ENCODE peak calls at places on chromosomes 7 and 10, in eight cellular contexts. B is cardiac muscle cell, T is spleen, E is choroid plexus epithelial cell, U is AG10803, W is foreskin fibroblast, V is mammary epithelial cell, O is lung. Z is an unnamed sample.

GRCh38 chr10:26890956-26891355 is 30.2 kb upstream of the ABI1 start:
- DNase-seq in U (peak; percentile 74), O (peak; percentile 36), E (peak; percentile 89), T (no peak), B (peak; percentile 73), V (peak; percentile 57), W (peak; percentile 46), Z (peak; percentile 69)

GRCh38 chr7:143882611-143883078 is 19.3 kb downstream of the TCAF1 start:
- DNase-seq in E (peak; percentile 63), U (peak; percentile 48), W (peak; percentile 56), V (peak; percentile 6), B (peak; percentile 85), O (peak; percentile 37), T (peak; percentile 79), Z (no peak)

GRCh38 chr7:119711104-119711503 is 561.9 kb upstream of the KCND2 start:
- DNase-seq in B (no peak), T (no peak), U (no peak), O (no peak), E (peak; percentile 13), W (no peak), V (no peak), Z (no peak)

GRCh38 chr7:149496642-149497391 is 792 bp downstream of the ZNF746 start:
- DNase-seq in U (peak; percentile 44), O (peak; percentile 48), E (peak; percentile 33), T (peak; percentile 94), W (peak; percentile 22), B (peak; percentile 47), V (peak; percentile 31), Z (no peak)

GRCh38 chr10:99850041-99850766 is 67.8 kb downstream of the ABCC2 start:
- DNase-seq in O (no peak), B (no peak), T (no peak), U (no peak), E (no peak), W (no peak), V (no peak), Z (no peak)

GRCh38 chr7:140289804-140290203 is 108.5 kb downstream of the SLC37A3 start:
- DNase-seq in B (no peak), W (no peak), U (no peak), T (no peak), O (no peak), V (no peak), E (no peak), Z (no peak)

GRCh38 chr7:87818336-87818735 is 57.8 kb downstream of the SLC25A40 start:
- DNase-seq in T (no peak), O (no peak), E (no peak), U (no peak), B (no peak), W (no peak), V (no peak), Z (no peak)

GRCh38 chr10:126061526-126061925 is 165.2 kb downstream of the FANK1 start:
- DNase-seq in W (no peak), T (no peak), V (no peak), E (no peak), B (no peak), U (peak; percentile 25), O (no peak), Z (no peak)

GRCh38 chr10:30691601-30692015 is 62.1 kb upstream of the LYZL2 start:
- DNase-seq in O (no peak), B (no peak), T (no peak), V (no peak), W (peak; percentile 79), E (no peak), U (peak; percentile 95), Z (peak; percentile 91)

GRCh38 chr7:39709768-39710291 is 86.5 kb downstream of the RALA start:
- DNase-seq in B (peak; percentile 47), T (no peak), W (peak; percentile 70), E (peak; percentile 81), U (peak; percentile 92), V (no peak), O (no peak), Z (no peak)

GRCh38 chr10:43370671-43371215 is 693 bp upstream of the FXYD4 start:
- DNase-seq in W (no peak), O (no peak), T (peak; percentile 59), E (no peak), B (no peak), V (no peak), U (no peak), Z (no peak)

GRCh38 chr10:20013991-20014750 is 197.9 kb downstream of the PLXDC2 start:
- DNase-seq in B (no peak), U (no peak), V (no peak), E (no peak), T (no peak), W (no peak), O (no peak), Z (no peak)

GRCh38 chr10:52864459-52865106 is 92.0 kb upstream of the MBL2 start:
- DNase-seq in T (peak; percentile 67), E (peak; percentile 100), V (peak; percentile 98), W (peak; percentile 31), O (no peak), U (peak; percentile 81), B (no peak), Z (peak; percentile 56)

GRCh38 chr7:148289630-148290029 is 300.9 kb upstream of the C7orf33 start:
- DNase-seq in V (peak; percentile 21), U (no peak), T (no peak), O (no peak), E (no peak), B (no peak), W (no peak), Z (no peak)

GRCh38 chr10:119401671-119402395 is 140.7 kb downstream of the RGS10 start:
- DNase-seq in V (peak; percentile 77), E (peak; percentile 95), B (no peak), T (no peak), W (peak; percentile 100), U (peak; percentile 99), O (peak; percentile 36), Z (peak; percentile 97)

GRCh38 chr10:60652628-60653027 is 125.7 kb upstream of the CDK1 start:
- DNase-seq in W (no peak), B (no peak), T (no peak), E (no peak), O (no peak), V (no peak), U (no peak), Z (no peak)

GRCh38 chr7:69067397-69067796 is 530.9 kb upstream of the AUTS2 start:
- DNase-seq in V (no peak), U (peak; percentile 9), B (peak; percentile 47), W (no peak), O (no peak), T (no peak), E (peak; percentile 52), Z (no peak)

GRCh38 chr7:75989084-75989725 is 5.2 kb downstream of the TMEM120A start:
- DNase-seq in B (peak; percentile 83), E (no peak), W (no peak), U (no peak), O (no peak), T (peak; percentile 82), V (no peak), Z (no peak)

GRCh38 chr10:89367529-89367928 is 10.3 kb upstream of the IFIT1B start:
- DNase-seq in W (no peak), U (no peak), T (no peak), B (no peak), O (no peak), E (peak; percentile 26), V (no peak), Z (no peak)

GRCh38 chr10:128318868-128319267 is 192.6 kb upstream of the MKI67 start:
- DNase-seq in E (no peak), O (no peak), W (no peak), U (no peak), T (no peak), V (no peak), B (no peak), Z (no peak)

GRCh38 chr10:102396751-102397151 is 1.2 kb downstream of the NFKB2 start:
- DNase-seq in U (no peak), E (no peak), B (no peak), V (no peak), W (no peak), O (no peak), T (no peak), Z (no peak)
- TF ChIP-seq CTCF in U (no peak), E (no peak), B (no peak), V (no peak), W (no peak), O (no peak), T (no peak), Z (no peak)

GRCh38 chr10:71211759-71212248 is 566 bp upstream of the UNC5B start:
- DNase-seq in B (no peak), U (no peak), T (no peak), W (no peak), E (no peak), O (no peak), V (no peak), Z (no peak)
- H3K4me3 ChIP-seq in B (peak overlapping the region; percentile 96), U (peak overlapping the region; percentile 61), T (no peak overlapping the region), W (peak overlapping the region; percentile 63), E (peak overlapping the region; percentile 68), O (no peak overlapping the region), V (peak overlapping the region; percentile 70), Z (peak overlapping the region; percentile 95)

GRCh38 chr10:98134431-98135221 is at the start of gene R3HCC1L:
- DNase-seq in W (peak; percentile 83), V (peak; percentile 88), T (peak; percentile 97), B (peak; percentile 92), U (peak; percentile 83), O (peak; percentile 94), E (peak; percentile 87), Z (peak; percentile 56)
- TF ChIP-seq CTCF in W (no peak), V (no peak), T (no peak), B (no peak), U (no peak), O (no peak), E (no peak), Z (no peak)

DNA sequence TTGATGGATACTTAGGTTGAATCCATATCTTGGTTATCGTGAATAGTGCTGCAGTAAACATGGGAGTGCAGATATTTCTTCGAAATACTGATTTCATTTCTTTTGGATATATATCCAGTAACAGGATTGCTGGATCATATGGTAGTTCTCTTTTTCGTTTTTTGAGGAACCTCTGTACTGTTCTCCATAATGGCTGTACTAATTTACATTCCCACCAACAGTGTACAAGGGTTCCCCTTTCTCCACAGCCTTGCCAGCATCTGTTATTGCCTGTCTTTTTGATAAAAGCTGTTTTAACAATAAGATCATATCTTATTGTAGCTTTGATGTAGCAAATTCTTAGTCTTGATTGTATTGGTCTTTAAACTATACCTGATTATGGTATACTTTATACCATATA is 45.3 kb downstream of the ZNRF2 start:
- DNase-seq in W (no peak), B (no peak), O (no peak), U (no peak), E (no peak), V (no peak), T (no peak), Z (no peak)
- H3K4me3 ChIP-seq in W (no peak overlapping the region), B (no peak overlapping the region), O (no peak overlapping the region), U (no peak overlapping the region), E (no peak overlapping the region), V (no peak overlapping the region), T (no peak overlapping the region), Z (no peak overlapping the region)